ENCODE peak calls at places on chromosomes 3 and 15, in eight cellular contexts. W is pancreas, I is tibial nerve, A is bronchial epithelial cell, E is transverse colon, V is upper lobe of left lung, D is A549, M is endothelial cell. X is an unnamed sample.

GRCh38 chr3:104820959-104821358 is 545.8 kb upstream of the ALCAM start:
- DNase-seq in W (no peak), I (no peak), A (no peak), E (no peak), V (no peak), D (no peak), M (no peak), X (no peak)

GRCh38 chr3:22942988-22943387 is 260.1 kb upstream of the UBE2E2 start:
- DNase-seq in W (no peak), I (no peak), A (no peak), E (no peak), V (no peak), D (no peak), M (no peak), X (no peak)

GRCh38 chr3:171108066-171108465 is 81.5 kb upstream of the SLC2A2 start:
- DNase-seq in W (no peak), I (no peak), A (peak), E (no peak), V (no peak), D (no peak), M (no peak), X (no peak)

GRCh38 chr15:39720721-39721611 is 61.7 kb downstream of the FSIP1 start:
- DNase-seq in W (no peak), I (no peak), A (peak), E (no peak), V (no peak), D (no peak), M (no peak), X (no peak)

GRCh38 chr3:79236488-79236887 is 531.3 kb downstream of the ROBO1 start:
- DNase-seq in W (no peak), I (no peak), A (no peak), E (no peak), V (no peak), D (no peak), M (no peak), X (no peak)

GRCh38 chr15:73015493-73015892 is 36.8 kb upstream of the NEO1 start:
- DNase-seq in W (no peak), I (no peak), A (no peak), E (no peak), V (no peak), D (no peak), M (no peak), X (peak)

GRCh38 chr15:39852237-39852636 is 67.8 kb downstream of the GPR176 start:
- DNase-seq in W (no peak), I (peak), A (no peak), E (no peak), V (no peak), D (no peak), M (no peak), X (no peak)

GRCh38 chr3:117518385-117518784 is 808.8 kb downstream of the TUSC7 start:
- DNase-seq in W (no peak), I (no peak), A (no peak), E (peak), V (no peak), D (no peak), M (no peak), X (no peak)

GRCh38 chr3:21920431-21920830 is 169.4 kb upstream of the ZNF385D start:
- DNase-seq in W (no peak), I (no peak), A (peak), E (no peak), V (no peak), D (no peak), M (no peak), X (no peak)

GRCh38 chr15:76059320-76060097 is at the start of gene TMEM266:
- DNase-seq in W (peak), I (no peak), A (no peak), E (peak), V (peak), D (peak), M (peak), X (peak)

GRCh38 chr3:52820741-52821140 is 9.7 kb downstream of the ITIH4 start:
- DNase-seq in W (no peak), I (no peak), A (no peak), E (no peak), V (no peak), D (peak), M (peak), X (no peak)

GRCh38 chr3:141663993-141664392 is 74.1 kb upstream of the RNF7 start:
- DNase-seq in W (no peak), I (no peak), A (peak), E (no peak), V (peak), D (no peak), M (no peak), X (no peak)

GRCh38 chr3:2810723-2811122 is 299.5 kb downstream of the IL5RA start:
- DNase-seq in W (no peak), I (no peak), A (no peak), E (no peak), V (no peak), D (no peak), M (no peak), X (no peak)

GRCh38 chr15:78726870-78727551 is 84.3 kb downstream of the ADAMTS7 start:
- DNase-seq in W (no peak), I (no peak), A (peak), E (peak), V (no peak), D (peak), M (no peak), X (peak)

GRCh38 chr15:58495836-58496501 is 64.2 kb downstream of the LIPC start:
- DNase-seq in W (no peak), I (no peak), A (no peak), E (no peak), V (no peak), D (no peak), M (no peak), X (no peak)

GRCh38 chr15:92651877-92652575 is 3.5 kb downstream of the FAM174B start:
- DNase-seq in W (no peak), I (no peak), A (no peak), E (no peak), V (no peak), D (no peak), M (no peak), X (peak)

GRCh38 chr15:47185222-47185800 is 532.0 kb upstream of the SEMA6D start:
- DNase-seq in W (no peak), I (no peak), A (no peak), E (no peak), V (no peak), D (no peak), M (no peak), X (no peak)

GRCh38 chr3:120678984-120679383 is 3.1 kb downstream of the HGD start:
- DNase-seq in W (no peak), I (no peak), A (no peak), E (no peak), V (no peak), D (peak), M (no peak), X (no peak)

GRCh38 chr3:53239800-53240199 is 16.0 kb downstream of the TKT start:
- DNase-seq in W (no peak), I (no peak), A (no peak), E (no peak), V (peak), D (no peak), M (no peak), X (no peak)

GRCh38 chr3:133742351-133743091 is 3.7 kb upstream of the TF start:
- DNase-seq in W (no peak), I (no peak), A (no peak), E (no peak), V (no peak), D (peak), M (no peak), X (no peak)

GRCh38 chr3:44805960-44806359 is 44.4 kb downstream of the KIF15 start:
- DNase-seq in W (no peak), I (no peak), A (no peak), E (no peak), V (no peak), D (peak), M (no peak), X (no peak)

GRCh38 chr3:128493221-128494151 is 485 bp upstream of the GATA2 start:
- DNase-seq in W (peak), I (no peak), A (no peak), E (no peak), V (peak), D (no peak), M (no peak), X (peak)

GRCh38 chr15:39738998-39739397 is 43.6 kb downstream of the FSIP1 start:
- DNase-seq in W (no peak), I (no peak), A (no peak), E (no peak), V (no peak), D (no peak), M (no peak), X (no peak)

GRCh38 chr3:189954733-189955665 is 165.7 kb downstream of the P3H2 start:
- DNase-seq in W (no peak), I (no peak), A (peak), E (no peak), V (no peak), D (no peak), M (no peak), X (no peak)

GRCh38 chr3:85475346-85475745 is 516.6 kb downstream of the CADM2 start:
- DNase-seq in W (no peak), I (no peak), A (peak), E (no peak), V (no peak), D (no peak), M (no peak), X (no peak)

GRCh38 chr3:161014997-161015749 is 90.0 kb downstream of the B3GALNT1 start:
- DNase-seq in W (no peak), I (no peak), A (no peak), E (no peak), V (no peak), D (no peak), M (no peak), X (no peak)

GRCh38 chr15:101269479-101270223 is 7.6 kb downstream of the SELENOS start:
- DNase-seq in W (no peak), I (no peak), A (no peak), E (no peak), V (no peak), D (no peak), M (no peak), X (no peak)

GRCh38 chr3:131518682-131519081 is 15.9 kb upstream of the MRPL3 start:
- DNase-seq in W (no peak), I (no peak), A (no peak), E (no peak), V (no peak), D (no peak), M (no peak), X (no peak)

GRCh38 chr3:58306662-58307286 is 454 bp downstream of the HTD2 start:
- DNase-seq in W (peak), I (peak), A (peak), E (peak), V (peak), D (peak), M (peak), X (no peak)

GRCh38 chr15:57251308-57251707 is 125.0 kb upstream of the CGNL1 start:
- DNase-seq in W (no peak), I (no peak), A (no peak), E (no peak), V (no peak), D (no peak), M (no peak), X (no peak)

GRCh38 chr15:58545307-58546065 is 113.7 kb downstream of the LIPC start:
- DNase-seq in W (no peak), I (no peak), A (no peak), E (no peak), V (no peak), D (no peak), M (no peak), X (no peak)

GRCh38 chr3:154228561-154229216 is 95.6 kb downstream of the DHX36 start:
- DNase-seq in W (no peak), I (no peak), A (no peak), E (no peak), V (peak), D (no peak), M (no peak), X (no peak)

GRCh38 chr15:30990451-30991300 is 752 bp downstream of the MTMR10 start:
- DNase-seq in W (no peak), I (peak), A (peak), E (peak), V (no peak), D (peak), M (no peak), X (no peak)

GRCh38 chr15:44719293-44719999 is 8.1 kb downstream of the B2M start:
- DNase-seq in W (no peak), I (no peak), A (no peak), E (no peak), V (no peak), D (no peak), M (no peak), X (no peak)

GRCh38 chr3:64238971-64239667 is 13.9 kb upstream of the PRICKLE2 start:
- DNase-seq in W (no peak), I (peak), A (peak), E (peak), V (peak), D (peak), M (no peak), X (no peak)

GRCh38 chr3:67083277-67083676 is 85.2 kb downstream of the KBTBD8 start:
- DNase-seq in W (no peak), I (no peak), A (peak), E (no peak), V (no peak), D (no peak), M (no peak), X (no peak)

GRCh38 chr15:88487176-88487795 is 19.8 kb downstream of the MRPS11 start:
- DNase-seq in W (no peak), I (no peak), A (no peak), E (no peak), V (no peak), D (no peak), M (no peak), X (no peak)

DNA sequence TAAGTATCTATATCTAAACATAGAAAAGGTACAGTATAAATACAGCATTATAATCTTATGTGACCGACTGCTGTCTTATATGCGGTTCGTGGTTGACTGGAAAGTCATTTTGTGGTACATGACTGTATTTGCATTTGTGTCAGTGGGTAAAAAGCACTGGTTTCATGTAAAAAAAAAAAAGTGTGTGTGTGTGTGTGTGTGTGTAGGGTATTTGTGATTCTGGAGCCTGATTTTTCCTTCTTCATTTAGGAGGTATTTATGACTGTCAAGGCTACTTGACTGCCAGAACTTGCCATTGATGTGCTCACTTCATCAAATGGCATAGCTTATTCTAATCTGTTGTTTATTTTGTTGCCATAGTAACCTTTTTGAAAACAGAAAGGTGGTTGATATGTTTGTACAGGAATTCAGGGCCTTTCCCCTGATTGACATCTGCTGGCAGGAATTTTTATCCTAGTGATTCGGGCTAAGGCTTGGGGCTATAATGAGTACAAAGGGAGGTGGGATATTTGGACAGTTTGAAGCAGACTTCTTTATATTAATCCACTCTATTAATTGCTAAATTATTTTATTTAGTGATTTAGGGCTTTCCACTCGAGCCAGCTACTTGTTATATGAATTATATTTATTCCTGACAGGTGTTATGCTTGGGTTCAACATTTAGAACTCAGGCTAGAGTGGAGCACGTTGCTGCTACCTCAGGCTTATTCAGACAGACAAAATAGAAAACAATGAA is 63.4 kb downstream of the AKAP13 start:
- DNase-seq in W (no peak), I (no peak), A (peak), E (no peak), V (no peak), D (peak), M (peak), X (no peak)
- TF ChIP-seq CTCF in W (no peak), I (no peak), A (peak), E (no peak), V (no peak), D (no peak), M (no peak), X (no peak)

GRCh38 chr3:25381083-25381482 is 47.0 kb upstream of the RARB start:
- DNase-seq in W (no peak), I (no peak), A (no peak), E (no peak), V (no peak), D (no peak), M (no peak), X (no peak)

GRCh38 chr3:25380222-25380739 is 47.8 kb upstream of the RARB start:
- DNase-seq in W (no peak), I (no peak), A (no peak), E (no peak), V (no peak), D (no peak), M (no peak), X (peak)

GRCh38 chr3:25376346-25376745 is 51.7 kb upstream of the RARB start:
- DNase-seq in W (no peak), I (no peak), A (no peak), E (no peak), V (no peak), D (no peak), M (no peak), X (no peak)

GRCh38 chr3:25384471-25384870 is 43.6 kb upstream of the RARB start:
- DNase-seq in W (no peak), I (no peak), A (no peak), E (no peak), V (no peak), D (no peak), M (no peak), X (no peak)

GRCh38 chr3:25378912-25379311 is 49.2 kb upstream of the RARB start:
- DNase-seq in W (no peak), I (no peak), A (no peak), E (no peak), V (no peak), D (no peak), M (no peak), X (no peak)
- TF ChIP-seq CTCF in W (no peak), I (no peak), A (no peak), E (no peak), V (no peak), D (no peak), M (no peak), X (no peak)

DNA sequence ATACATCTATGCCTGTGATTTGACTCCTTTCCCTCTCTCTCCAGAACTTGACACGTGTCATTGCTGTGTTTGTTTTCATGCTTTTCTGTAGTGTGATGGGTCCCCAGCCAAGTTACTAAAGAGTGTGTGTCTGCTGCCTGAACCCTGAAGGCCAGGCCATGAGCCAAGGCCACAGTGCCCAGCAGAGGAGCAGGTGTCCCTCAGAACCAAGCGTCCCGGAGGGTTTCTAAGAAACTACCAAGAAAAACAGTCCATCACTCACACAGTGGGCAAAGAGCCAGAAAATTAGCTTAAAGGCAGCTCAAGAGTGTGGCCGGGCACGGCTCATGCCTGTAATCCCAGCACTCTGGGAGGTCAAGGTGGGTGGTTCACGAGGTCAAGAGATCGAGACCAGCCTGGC is 35.2 kb downstream of the FBXO45 start:
- DNase-seq in W (no peak), I (no peak), A (no peak), E (no peak), V (no peak), D (no peak), M (no peak), X (no peak)
- TF ChIP-seq CTCF in W (no peak), I (no peak), A (no peak), E (no peak), V (no peak), D (no peak), M (no peak), X (no peak)

GRCh38 chr3:43162573-43163084 is 56.8 kb upstream of the POMGNT2 start:
- DNase-seq in W (no peak), I (peak), A (no peak), E (no peak), V (no peak), D (no peak), M (no peak), X (no peak)

GRCh38 chr3:43160664-43161063 is 54.8 kb upstream of the POMGNT2 start:
- DNase-seq in W (no peak), I (no peak), A (no peak), E (no peak), V (no peak), D (no peak), M (no peak), X (no peak)

GRCh38 chr3:43163895-43164493 is 58.1 kb upstream of the POMGNT2 start:
- DNase-seq in W (no peak), I (no peak), A (no peak), E (no peak), V (no peak), D (no peak), M (no peak), X (no peak)

GRCh38 chr3:43159496-43160255 is 53.8 kb upstream of the POMGNT2 start:
- DNase-seq in W (no peak), I (peak), A (no peak), E (no peak), V (no peak), D (no peak), M (no peak), X (no peak)

GRCh38 chr3:43161684-43162512 is 56.0 kb upstream of the POMGNT2 start:
- DNase-seq in W (no peak), I (no peak), A (peak), E (no peak), V (no peak), D (no peak), M (no peak), X (no peak)
- TF ChIP-seq CTCF in W (no peak), I (peak), A (peak), E (peak), V (peak), D (no peak), M (peak), X (peak)

GRCh38 chr3:29144807-29145206 is 136.1 kb upstream of the RBMS3 start:
- DNase-seq in W (no peak), I (peak), A (peak), E (peak), V (no peak), D (no peak), M (no peak), X (no peak)
- TF ChIP-seq CTCF in W (no peak), I (peak), A (no peak), E (no peak), V (no peak), D (no peak), M (no peak), X (no peak)

X was measured in type B pancreatic cell.